ENCODE peak calls at places on chromosomes 16 and 17, in six cellular contexts. O is NCI-H460; E is HT1080; W is neural progenitor cell; N is T1000; D is stimulated activated CD4-positive, alpha-beta T cell treated with anti-CD3 and anti-CD28 coated beads, Interleukin-1b, Interleukin-23, amount 100 ng/mL, for 48 hours. R is an unnamed sample.
A peak's percentile ranks its signal among the peaks of the same experiment; 100 is the strongest.

GRCh38 chr16:56547120-56547948 is 17.5 kb upstream of the MT4 start:
- DNase-seq in O (no peak), E (peak; percentile 80), W (peak; percentile 90), N (no peak), D (no peak), R (peak; percentile 85)

GRCh38 chr17:50909765-50910661 is 43.9 kb upstream of the TOB1 start:
- DNase-seq in O (peak; percentile 34), E (no peak), W (no peak), N (no peak), D (peak; percentile 81), R (no peak)

GRCh38 chr17:2235792-2236365 is 67.7 kb downstream of the SMG6 start:
- DNase-seq in O (no peak), E (no peak), W (no peak), N (no peak), D (no peak), R (no peak)

GRCh38 chr17:419073-419735 is 66.6 kb upstream of the RPH3AL start:
- DNase-seq in O (no peak), E (no peak), W (no peak), N (no peak), D (peak; percentile 36), R (no peak)

GRCh38 chr16:1996175-1996574 is 6.4 kb downstream of the SYNGR3 start:
- DNase-seq in O (no peak), E (no peak), W (no peak), N (no peak), D (peak; percentile 65), R (no peak)

GRCh38 chr16:31073073-31073822 is 792 bp downstream of the ZNF668 start:
- DNase-seq in O (peak; percentile 84), E (peak; percentile 85), W (peak; percentile 97), N (peak; percentile 88), D (peak; percentile 89), R (peak; percentile 88)

GRCh38 chr16:87342504-87342903 is 25.3 kb upstream of the C16orf95 start:
- DNase-seq in O (no peak), E (no peak), W (no peak), N (no peak), D (no peak), R (no peak)

GRCh38 chr17:18994626-18995025 is 9.9 kb downstream of the FAM83G start:
- DNase-seq in O (no peak), E (no peak), W (no peak), N (no peak), D (no peak), R (no peak)

GRCh38 chr16:67883146-67883871 is 1.4 kb upstream of the NRN1L start:
- DNase-seq in O (no peak), E (no peak), W (no peak), N (no peak), D (no peak), R (no peak)

GRCh38 chr17:80265205-80266068 is 4.8 kb downstream of the RNF213 start:
- DNase-seq in O (no peak), E (no peak), W (no peak), N (no peak), D (peak; percentile 73), R (no peak)

GRCh38 chr16:17803625-17804410 is 333.1 kb upstream of the XYLT1 start:
- DNase-seq in O (peak; percentile 92), E (peak; percentile 87), W (no peak), N (no peak), D (no peak), R (peak; percentile 86)

GRCh38 chr16:89693289-89693731 is 6.8 kb downstream of the CDK10 start:
- DNase-seq in O (no peak), E (no peak), W (no peak), N (no peak), D (no peak), R (no peak)

GRCh38 chr16:25110392-25110947 is 1.1 kb upstream of the LCMT1 start:
- DNase-seq in O (no peak), E (peak; percentile 19), W (no peak), N (no peak), D (peak; percentile 64), R (no peak)

GRCh38 chr17:596763-597644 is 117.6 kb downstream of the VPS53 start:
- DNase-seq in O (peak; percentile 32), E (no peak), W (no peak), N (peak; percentile 19), D (peak; percentile 30), R (peak; percentile 56)

GRCh38 chr17:47989159-47989558 is 18.2 kb downstream of the CDK5RAP3 start:
- DNase-seq in O (no peak), E (no peak), W (no peak), N (no peak), D (no peak), R (no peak)

GRCh38 chr16:4538386-4539235 is at the start of gene CDIP1:
- DNase-seq in O (peak; percentile 92), E (peak; percentile 94), W (peak; percentile 95), N (peak; percentile 92), D (peak; percentile 98), R (peak; percentile 92)

GRCh38 chr17:67922503-67922902 is 73.8 kb downstream of the C17orf58 start:
- DNase-seq in O (no peak), E (no peak), W (no peak), N (no peak), D (no peak), R (no peak)

GRCh38 chr16:86517652-86518258 is 7.4 kb downstream of the FOXF1 start:
- DNase-seq in O (peak; percentile 67), E (peak; percentile 53), W (peak; percentile 80), N (peak; percentile 21), D (peak; percentile 33), R (peak; percentile 79)

GRCh38 chr17:70624208-70624607 is 454.9 kb downstream of the KCNJ2 start:
- DNase-seq in O (no peak), E (no peak), W (no peak), N (no peak), D (no peak), R (no peak)

GRCh38 chr16:82638095-82638798 is 11.5 kb downstream of the CDH13 start:
- DNase-seq in O (peak; percentile 93), E (peak; percentile 99), W (no peak), N (peak; percentile 15), D (no peak), R (peak; percentile 93)

GRCh38 chr16:77273-77806 is 685 bp upstream of the MPG start:
- DNase-seq in O (peak; percentile 51), E (peak; percentile 73), W (peak; percentile 77), N (no peak), D (peak; percentile 29), R (no peak)

GRCh38 chr17:178292-179065 is 3.0 kb downstream of the DOC2B start:
- DNase-seq in O (no peak), E (no peak), W (no peak), N (no peak), D (no peak), R (no peak)

GRCh38 chr16:52584354-52584840 is 37.5 kb upstream of the TOX3 start:
- DNase-seq in O (no peak), E (no peak), W (no peak), N (no peak), D (no peak), R (no peak)

GRCh38 chr16:4313563-4314531 is 2.0 kb upstream of the GLIS2 start:
- DNase-seq in O (no peak), E (no peak), W (peak; percentile 86), N (no peak), D (no peak), R (peak; percentile 24)

GRCh38 chr16:81127051-81127450 is 30.9 kb upstream of the GCSH start:
- DNase-seq in O (no peak), E (peak; percentile 90), W (no peak), N (peak; percentile 89), D (no peak), R (peak; percentile 95)

GRCh38 chr17:9074106-9074505 is 52.8 kb downstream of the NTN1 start:
- DNase-seq in O (no peak), E (peak; percentile 3), W (no peak), N (no peak), D (no peak), R (peak; percentile 26)

GRCh38 chr16:85422124-85422373 is 191.1 kb upstream of the GSE1 start:
- DNase-seq in O (no peak), E (no peak), W (no peak), N (no peak), D (no peak), R (no peak)

GRCh38 chr17:58277726-58278595 is 2.8 kb downstream of the MPO start:
- DNase-seq in O (no peak), E (no peak), W (no peak), N (no peak), D (no peak), R (no peak)

GRCh38 chr17:55341432-55341831 is 76.7 kb downstream of the HLF start:
- DNase-seq in O (no peak), E (peak; percentile 40), W (no peak), N (no peak), D (peak; percentile 11), R (peak; percentile 75)

GRCh38 chr17:66855204-66855603 is 20.3 kb downstream of the CACNG5 start:
- DNase-seq in O (no peak), E (no peak), W (peak; percentile 14), N (no peak), D (peak; percentile 21), R (no peak)

GRCh38 chr16:47927330-47927729 is 228.5 kb downstream of the ABCC12 start:
- DNase-seq in O (no peak), E (peak; percentile 11), W (no peak), N (no peak), D (no peak), R (peak; percentile 89)

GRCh38 chr17:30263552-30264333 is 28.0 kb downstream of the BLMH start:
- DNase-seq in O (no peak), E (no peak), W (no peak), N (no peak), D (no peak), R (no peak)

GRCh38 chr17:51036084-51036483 is 84.6 kb downstream of the SPAG9 start:
- DNase-seq in O (no peak), E (no peak), W (no peak), N (no peak), D (no peak), R (no peak)

GRCh38 chr16:70751593-70751992 is 49.4 kb downstream of the VAC14 start:
- DNase-seq in O (no peak), E (no peak), W (no peak), N (no peak), D (no peak), R (no peak)

GRCh38 chr17:30005709-30006320 is 64.4 kb downstream of the EFCAB5 start:
- DNase-seq in O (no peak), E (peak; percentile 9), W (no peak), N (no peak), D (no peak), R (peak; percentile 62)